ENCODE peak calls at places on chromosome 6, in six cellular contexts. V, J, O, U, K and H are unnamed samples.
A peak's percentile ranks its signal among the peaks of the same experiment; 100 is the strongest.

GRCh38 chr6:90146914-90147668 is 149.6 kb downstream of the BACH2 start:
- DNase-seq in V (no peak), J (no peak), O (no peak), U (no peak), K (no peak), H (no peak)

GRCh38 chr6:136550330-136551071 is at the start of gene MAP7:
- DNase-seq in V (peak; percentile 92), J (no peak), O (peak; percentile 90), U (peak; percentile 93), K (peak; percentile 75), H (peak; percentile 85)

GRCh38 chr6:25892877-25893276 is 18.8 kb upstream of the SLC17A3 start:
- DNase-seq in V (no peak), J (no peak), O (no peak), U (no peak), K (no peak), H (no peak)

GRCh38 chr6:28896505-28897392 is 27.0 kb downstream of the TRIM27 start:
- DNase-seq in V (peak; percentile 77), J (peak; percentile 89), O (peak; percentile 69), U (peak; percentile 68), K (peak; percentile 82), H (peak; percentile 60)

GRCh38 chr6:130760006-130760405 is 67.2 kb upstream of the SMLR1 start:
- DNase-seq in V (peak; percentile 66), J (peak; percentile 64), O (peak; percentile 66), U (peak; percentile 47), K (peak; percentile 76), H (no peak)

GRCh38 chr6:33839399-33840063 is 35.7 kb upstream of the MLN start:
- DNase-seq in V (no peak), J (no peak), O (no peak), U (no peak), K (no peak), H (no peak)

GRCh38 chr6:39239527-39240154 is 10.4 kb upstream of the KCNK5 start:
- DNase-seq in V (peak; percentile 47), J (no peak), O (no peak), U (no peak), K (no peak), H (no peak)

GRCh38 chr6:168139121-168139520 is 60.1 kb upstream of the FRMD1 start:
- DNase-seq in V (no peak), J (no peak), O (no peak), U (no peak), K (no peak), H (no peak)

GRCh38 chr6:4402477-4402976 is 267.2 kb upstream of the ECI2 start:
- DNase-seq in V (no peak), J (peak; percentile 10), O (peak; percentile 93), U (peak; percentile 66), K (peak; percentile 93), H (peak; percentile 25)

GRCh38 chr6:33621396-33622388 is 570 bp downstream of the ITPR3 start:
- DNase-seq in V (peak; percentile 61), J (no peak), O (peak; percentile 49), U (peak; percentile 66), K (peak; percentile 56), H (peak; percentile 65)

GRCh38 chr6:127031511-127031910 is 87.0 kb upstream of the RSPO3 start:
- DNase-seq in V (no peak), J (no peak), O (no peak), U (no peak), K (no peak), H (no peak)

GRCh38 chr6:168605964-168606363 is 165.0 kb downstream of the SMOC2 start:
- DNase-seq in V (no peak), J (no peak), O (no peak), U (no peak), K (no peak), H (no peak)

GRCh38 chr6:133948472-133948871 is 4.6 kb upstream of the TBPL1 start:
- DNase-seq in V (no peak), J (no peak), O (no peak), U (no peak), K (no peak), H (no peak)

GRCh38 chr6:10099086-10099499 is 315.8 kb downstream of the TFAP2A start:
- DNase-seq in V (no peak), J (no peak), O (peak; percentile 16), U (peak; percentile 37), K (no peak), H (peak; percentile 47)

GRCh38 chr6:157244780-157245179 is 78.5 kb downstream of the TMEM242 start:
- DNase-seq in V (no peak), J (no peak), O (no peak), U (no peak), K (no peak), H (no peak)

GRCh38 chr6:143516700-143517446 is 5.4 kb upstream of the FUCA2 start:
- DNase-seq in V (no peak), J (no peak), O (no peak), U (no peak), K (no peak), H (no peak)

GRCh38 chr6:15157479-15157878 is 88.4 kb upstream of the JARID2 start:
- DNase-seq in V (no peak), J (no peak), O (no peak), U (no peak), K (no peak), H (no peak)

GRCh38 chr6:41581381-41581991 is 35.3 kb downstream of the FOXP4 start:
- DNase-seq in V (no peak), J (no peak), O (peak; percentile 84), U (peak; percentile 48), K (peak; percentile 92), H (peak; percentile 83)

GRCh38 chr6:146909376-146909775 is 294.8 kb upstream of the STXBP5 start:
- DNase-seq in V (no peak), J (no peak), O (no peak), U (no peak), K (no peak), H (no peak)

GRCh38 chr6:35484921-35485392 is 11.9 kb downstream of the TEAD3 start:
- DNase-seq in V (no peak), J (no peak), O (peak; percentile 62), U (peak; percentile 73), K (peak; percentile 69), H (peak; percentile 78)

GRCh38 chr6:125356888-125357287 is 55.1 kb upstream of the HDDC2 start:
- DNase-seq in V (no peak), J (no peak), O (no peak), U (no peak), K (no peak), H (no peak)

GRCh38 chr6:156975414-156975813 is 198.2 kb downstream of the ARID1B start:
- DNase-seq in V (no peak), J (no peak), O (no peak), U (no peak), K (no peak), H (no peak)

GRCh38 chr6:118896339-118897136 is 2.6 kb downstream of the ASF1A start:
- DNase-seq in V (no peak), J (peak; percentile 78), O (peak; percentile 65), U (peak; percentile 78), K (peak; percentile 68), H (peak; percentile 16)

GRCh38 chr6:19298422-19298821 is 538.7 kb upstream of the ID4 start:
- DNase-seq in V (no peak), J (no peak), O (no peak), U (no peak), K (no peak), H (no peak)

GRCh38 chr6:19368511-19368910 is 468.7 kb upstream of the ID4 start:
- DNase-seq in V (peak; percentile 2), J (no peak), O (peak; percentile 75), U (peak; percentile 67), K (peak; percentile 83), H (no peak)

GRCh38 chr6:501891-502601 is 110.5 kb downstream of the IRF4 start:
- DNase-seq in V (peak; percentile 9), J (no peak), O (no peak), U (no peak), K (no peak), H (no peak)

GRCh38 chr6:161444464-161444863 is 170.6 kb upstream of the AGPAT4 start:
- DNase-seq in V (peak; percentile 55), J (no peak), O (no peak), U (no peak), K (peak; percentile 75), H (no peak)

GRCh38 chr6:21615504-21615903 is 22.0 kb downstream of the SOX4 start:
- DNase-seq in V (no peak), J (no peak), O (no peak), U (no peak), K (peak; percentile 49), H (no peak)

GRCh38 chr6:47759364-47759763 is 22.5 kb upstream of the OPN5 start:
- DNase-seq in V (no peak), J (no peak), O (peak; percentile 18), U (peak; percentile 28), K (peak; percentile 14), H (no peak)

GRCh38 chr6:44499609-44500008 is 112.1 kb downstream of the CDC5L start:
- DNase-seq in V (no peak), J (no peak), O (no peak), U (no peak), K (no peak), H (no peak)

GRCh38 chr6:6758915-6759654 is 170.6 kb downstream of the LY86 start:
- DNase-seq in V (peak; percentile 92), J (peak; percentile 40), O (peak; percentile 61), U (peak; percentile 23), K (peak; percentile 42), H (no peak)
- H3K4me2 ChIP-seq in V (peak overlapping the region; percentile 64), J (no peak overlapping the region), O (no peak overlapping the region), U (no peak overlapping the region), K (no peak overlapping the region), H (no peak overlapping the region)

GRCh38 chr6:72861059-72861458 is 239.2 kb downstream of the KCNQ5 start:
- DNase-seq in V (no peak), J (no peak), O (no peak), U (no peak), K (peak; percentile 22), H (no peak)
- H3K4me2 ChIP-seq in V (no peak overlapping the region), J (no peak overlapping the region), O (no peak overlapping the region), U (no peak overlapping the region), K (peak overlapping the region; percentile 82), H (no peak overlapping the region)

GRCh38 chr6:45835725-45836437 is 179.8 kb downstream of the CLIC5 start:
- DNase-seq in V (no peak), J (no peak), O (no peak), U (peak; percentile 82), K (peak; percentile 10), H (no peak)
- H3K4me2 ChIP-seq in V (no peak overlapping the region), J (no peak overlapping the region), O (no peak overlapping the region), U (peak overlapping the region; percentile 58), K (no peak overlapping the region), H (no peak overlapping the region)

DNA sequence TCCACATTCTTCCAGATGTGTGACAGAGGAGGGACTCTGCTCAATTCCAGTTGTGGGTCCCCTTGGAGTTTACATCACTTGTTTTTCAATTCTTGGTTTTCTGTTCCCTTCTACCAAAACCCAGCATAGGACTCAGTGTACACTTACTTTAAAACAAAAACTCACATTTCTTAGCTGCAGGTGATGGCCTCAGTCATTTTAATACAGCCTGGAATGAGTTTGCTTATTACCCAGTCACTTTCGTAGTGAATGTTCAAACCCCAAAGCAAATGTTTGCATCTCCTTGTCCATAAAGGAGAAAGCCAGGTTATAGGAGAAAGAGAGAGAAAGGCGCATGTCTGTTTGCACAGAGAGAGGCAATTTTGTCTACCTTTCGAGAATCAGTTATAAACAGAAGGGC is 27.4 kb upstream of the PI16 start:
- DNase-seq in V (no peak), J (no peak), O (no peak), U (no peak), K (no peak), H (no peak)
- H3K4me2 ChIP-seq in V (no peak overlapping the region), J (no peak overlapping the region), O (no peak overlapping the region), U (no peak overlapping the region), K (peak overlapping the region; percentile 60), H (no peak overlapping the region)

GRCh38 chr6:107244082-107244741 is 128.9 kb upstream of the BEND3 start:
- DNase-seq in V (no peak), J (no peak), O (no peak), U (peak; percentile 36), K (no peak), H (no peak)
- H3K4me2 ChIP-seq in V (no peak overlapping the region), J (no peak overlapping the region), O (no peak overlapping the region), U (no peak overlapping the region), K (no peak overlapping the region), H (no peak overlapping the region)

GRCh38 chr6:167113047-167113446 is 9.8 kb upstream of the CCR6 start:
- DNase-seq in V (no peak), J (no peak), O (no peak), U (no peak), K (no peak), H (no peak)
- H3K4me2 ChIP-seq in V (no peak overlapping the region), J (no peak overlapping the region), O (no peak overlapping the region), U (no peak overlapping the region), K (no peak overlapping the region), H (no peak overlapping the region)